ENCODE peak calls at places on chromosomes 5 and 9, in nine cellular contexts. One of them, this sample, is unnamed.
A peak's percentile ranks its signal among the peaks of the same experiment; 100 is the strongest.

GRCh38 chr5:140875085-140876065 is at the start of gene PCDHA12:
- DNase-seq in astrocyte: no peak
- DNase-seq in A549: peak; percentile 67
- DNase-seq in activated naive CD4-positive, alpha-beta T cell treated with anti-CD3 and anti-CD28 coated beads, Interleukin-2, amount 50 U/mL, for 16 hours: no peak
- DNase-seq in naive thymus-derived CD8-positive, alpha-beta T cell: no peak
- DNase-seq in natural killer cell treated with Interleukin-12 subunit alpha and Interleukin-12 subunit beta and Interleukin-15 and Interleukin-18, amount 100 ng/mL, for 72 hours: no peak
- DNase-seq in OCI-LY7: no peak
- DNase-seq in activated T-cell treated with anti-CD3 and anti-CD28 coated beads, Interleukin-2, amount 50 U/mL, for 72 hours: no peak
- DNase-seq in MV-4-11: no peak
- DNase-seq in this sample: no peak

GRCh38 chr9:107488400-107489143 is 997 bp downstream of the KLF4 start:
- DNase-seq in activated naive CD4-positive, alpha-beta T cell treated with anti-CD3 and anti-CD28 coated beads, Interleukin-2, amount 50 U/mL, for 16 hours: no peak
- DNase-seq in MV-4-11: no peak
- DNase-seq in OCI-LY7: no peak
- DNase-seq in activated T-cell treated with anti-CD3 and anti-CD28 coated beads, Interleukin-2, amount 50 U/mL, for 72 hours: peak; percentile 41
- DNase-seq in natural killer cell treated with Interleukin-12 subunit alpha and Interleukin-12 subunit beta and Interleukin-15 and Interleukin-18, amount 100 ng/mL, for 72 hours: no peak
- DNase-seq in naive thymus-derived CD8-positive, alpha-beta T cell: no peak
- DNase-seq in A549: peak; percentile 34
- DNase-seq in astrocyte: peak; percentile 16
- DNase-seq in this sample: peak; percentile 52

GRCh38 chr5:57532513-57533497 is 50.2 kb upstream of the ACTBL2 start:
- DNase-seq in OCI-LY7: no peak
- DNase-seq in activated naive CD4-positive, alpha-beta T cell treated with anti-CD3 and anti-CD28 coated beads, Interleukin-2, amount 50 U/mL, for 16 hours: no peak
- DNase-seq in A549: no peak
- DNase-seq in MV-4-11: no peak
- DNase-seq in activated T-cell treated with anti-CD3 and anti-CD28 coated beads, Interleukin-2, amount 50 U/mL, for 72 hours: no peak
- DNase-seq in natural killer cell treated with Interleukin-12 subunit alpha and Interleukin-12 subunit beta and Interleukin-15 and Interleukin-18, amount 100 ng/mL, for 72 hours: no peak
- DNase-seq in naive thymus-derived CD8-positive, alpha-beta T cell: no peak
- DNase-seq in astrocyte: peak; percentile 76
- DNase-seq in this sample: no peak

GRCh38 chr9:122158202-122158601 is 1.4 kb downstream of the NDUFA8 start:
- DNase-seq in activated naive CD4-positive, alpha-beta T cell treated with anti-CD3 and anti-CD28 coated beads, Interleukin-2, amount 50 U/mL, for 16 hours: peak; percentile 36
- DNase-seq in A549: peak; percentile 76
- DNase-seq in naive thymus-derived CD8-positive, alpha-beta T cell: no peak
- DNase-seq in MV-4-11: peak; percentile 48
- DNase-seq in astrocyte: peak; percentile 31
- DNase-seq in OCI-LY7: peak; percentile 72
- DNase-seq in activated T-cell treated with anti-CD3 and anti-CD28 coated beads, Interleukin-2, amount 50 U/mL, for 72 hours: peak; percentile 40
- DNase-seq in natural killer cell treated with Interleukin-12 subunit alpha and Interleukin-12 subunit beta and Interleukin-15 and Interleukin-18, amount 100 ng/mL, for 72 hours: no peak
- DNase-seq in this sample: peak; percentile 47

GRCh38 chr9:135989722-135990467 is 28.7 kb upstream of the UBAC1 start:
- DNase-seq in activated naive CD4-positive, alpha-beta T cell treated with anti-CD3 and anti-CD28 coated beads, Interleukin-2, amount 50 U/mL, for 16 hours: peak; percentile 33
- DNase-seq in OCI-LY7: no peak
- DNase-seq in activated T-cell treated with anti-CD3 and anti-CD28 coated beads, Interleukin-2, amount 50 U/mL, for 72 hours: no peak
- DNase-seq in naive thymus-derived CD8-positive, alpha-beta T cell: peak; percentile 21
- DNase-seq in natural killer cell treated with Interleukin-12 subunit alpha and Interleukin-12 subunit beta and Interleukin-15 and Interleukin-18, amount 100 ng/mL, for 72 hours: no peak
- DNase-seq in A549: no peak
- DNase-seq in astrocyte: no peak
- DNase-seq in MV-4-11: no peak
- DNase-seq in this sample: no peak

GRCh38 chr5:146724975-146725374 is 153.6 kb downstream of the PPP2R2B start:
- DNase-seq in naive thymus-derived CD8-positive, alpha-beta T cell: no peak
- DNase-seq in astrocyte: peak; percentile 49
- DNase-seq in A549: no peak
- DNase-seq in activated T-cell treated with anti-CD3 and anti-CD28 coated beads, Interleukin-2, amount 50 U/mL, for 72 hours: no peak
- DNase-seq in activated naive CD4-positive, alpha-beta T cell treated with anti-CD3 and anti-CD28 coated beads, Interleukin-2, amount 50 U/mL, for 16 hours: no peak
- DNase-seq in OCI-LY7: no peak
- DNase-seq in MV-4-11: no peak
- DNase-seq in natural killer cell treated with Interleukin-12 subunit alpha and Interleukin-12 subunit beta and Interleukin-15 and Interleukin-18, amount 100 ng/mL, for 72 hours: no peak
- DNase-seq in this sample: no peak

GRCh38 chr9:129885670-129886106 is 50.4 kb downstream of the USP20 start:
- DNase-seq in activated naive CD4-positive, alpha-beta T cell treated with anti-CD3 and anti-CD28 coated beads, Interleukin-2, amount 50 U/mL, for 16 hours: peak; percentile 88
- DNase-seq in MV-4-11: peak; percentile 92
- DNase-seq in naive thymus-derived CD8-positive, alpha-beta T cell: peak; percentile 88
- DNase-seq in OCI-LY7: peak; percentile 90
- DNase-seq in A549: peak; percentile 79
- DNase-seq in activated T-cell treated with anti-CD3 and anti-CD28 coated beads, Interleukin-2, amount 50 U/mL, for 72 hours: peak; percentile 96
- DNase-seq in natural killer cell treated with Interleukin-12 subunit alpha and Interleukin-12 subunit beta and Interleukin-15 and Interleukin-18, amount 100 ng/mL, for 72 hours: peak; percentile 96
- DNase-seq in astrocyte: peak; percentile 84
- DNase-seq in this sample: peak; percentile 71

GRCh38 chr5:173283318-173284288 is 44.6 kb downstream of the STC2 start:
- DNase-seq in naive thymus-derived CD8-positive, alpha-beta T cell: peak; percentile 57
- DNase-seq in A549: peak; percentile 80
- DNase-seq in astrocyte: peak; percentile 30
- DNase-seq in natural killer cell treated with Interleukin-12 subunit alpha and Interleukin-12 subunit beta and Interleukin-15 and Interleukin-18, amount 100 ng/mL, for 72 hours: peak; percentile 71
- DNase-seq in OCI-LY7: peak; percentile 23
- DNase-seq in activated naive CD4-positive, alpha-beta T cell treated with anti-CD3 and anti-CD28 coated beads, Interleukin-2, amount 50 U/mL, for 16 hours: peak; percentile 84
- DNase-seq in activated T-cell treated with anti-CD3 and anti-CD28 coated beads, Interleukin-2, amount 50 U/mL, for 72 hours: peak; percentile 83
- DNase-seq in MV-4-11: peak; percentile 46
- DNase-seq in this sample: peak; percentile 86

GRCh38 chr9:18122156-18122555 is 351.8 kb upstream of the ADAMTSL1 start:
- DNase-seq in natural killer cell treated with Interleukin-12 subunit alpha and Interleukin-12 subunit beta and Interleukin-15 and Interleukin-18, amount 100 ng/mL, for 72 hours: no peak
- DNase-seq in activated naive CD4-positive, alpha-beta T cell treated with anti-CD3 and anti-CD28 coated beads, Interleukin-2, amount 50 U/mL, for 16 hours: no peak
- DNase-seq in A549: no peak
- DNase-seq in naive thymus-derived CD8-positive, alpha-beta T cell: no peak
- DNase-seq in activated T-cell treated with anti-CD3 and anti-CD28 coated beads, Interleukin-2, amount 50 U/mL, for 72 hours: no peak
- DNase-seq in astrocyte: peak; percentile 3
- DNase-seq in MV-4-11: no peak
- DNase-seq in OCI-LY7: no peak
- DNase-seq in this sample: no peak

GRCh38 chr5:153350192-153350883 is 140.1 kb upstream of the GRIA1 start:
- DNase-seq in MV-4-11: no peak
- DNase-seq in astrocyte: no peak
- DNase-seq in OCI-LY7: no peak
- DNase-seq in naive thymus-derived CD8-positive, alpha-beta T cell: no peak
- DNase-seq in activated naive CD4-positive, alpha-beta T cell treated with anti-CD3 and anti-CD28 coated beads, Interleukin-2, amount 50 U/mL, for 16 hours: no peak
- DNase-seq in activated T-cell treated with anti-CD3 and anti-CD28 coated beads, Interleukin-2, amount 50 U/mL, for 72 hours: no peak
- DNase-seq in A549: no peak
- DNase-seq in natural killer cell treated with Interleukin-12 subunit alpha and Interleukin-12 subunit beta and Interleukin-15 and Interleukin-18, amount 100 ng/mL, for 72 hours: no peak
- DNase-seq in this sample: no peak

GRCh38 chr5:149372041-149372805 is 6.9 kb downstream of the IL17B start:
- DNase-seq in naive thymus-derived CD8-positive, alpha-beta T cell: no peak
- DNase-seq in activated naive CD4-positive, alpha-beta T cell treated with anti-CD3 and anti-CD28 coated beads, Interleukin-2, amount 50 U/mL, for 16 hours: no peak
- DNase-seq in MV-4-11: peak; percentile 52
- DNase-seq in OCI-LY7: no peak
- DNase-seq in natural killer cell treated with Interleukin-12 subunit alpha and Interleukin-12 subunit beta and Interleukin-15 and Interleukin-18, amount 100 ng/mL, for 72 hours: no peak
- DNase-seq in A549: no peak
- DNase-seq in astrocyte: no peak
- DNase-seq in activated T-cell treated with anti-CD3 and anti-CD28 coated beads, Interleukin-2, amount 50 U/mL, for 72 hours: no peak
- DNase-seq in this sample: no peak